ENCODE peak calls at places on chromosomes 7 and 10, in four cellular contexts. One of them, this sample, is unnamed.

GRCh38 chr7:17020250-17020649 is 138.5 kb upstream of the AGR3 start:
- DNase-seq in A549: no peak
- DNase-seq in HepG2: peak
- DNase-seq in GM12878: no peak
- DNase-seq in this sample: no peak

GRCh38 chr7:39979406-39980073 is 29.5 kb downstream of the CDK13 start:
- DNase-seq in A549: no peak
- DNase-seq in HepG2: no peak
- DNase-seq in GM12878: no peak
- DNase-seq in this sample: no peak

GRCh38 chr7:105779856-105780815 is 96.3 kb downstream of the ATXN7L1 start:
- DNase-seq in GM12878: no peak
- DNase-seq in A549: no peak
- DNase-seq in HepG2: no peak
- DNase-seq in this sample: peak

GRCh38 chr10:58998924-58999713 is 177.3 kb upstream of the PHYHIPL start:
- DNase-seq in GM12878: no peak
- DNase-seq in A549: no peak
- DNase-seq in HepG2: no peak
- DNase-seq in this sample: no peak

GRCh38 chr7:47338031-47338430 is 243.9 kb downstream of the TNS3 start:
- DNase-seq in HepG2: no peak
- DNase-seq in A549: no peak
- DNase-seq in GM12878: no peak
- DNase-seq in this sample: no peak

GRCh38 chr7:157411580-157411979 is 74.8 kb downstream of the DNAJB6 start:
- DNase-seq in A549: no peak
- DNase-seq in HepG2: no peak
- DNase-seq in GM12878: no peak
- DNase-seq in this sample: peak

GRCh38 chr7:132907380-132907940 is 174.4 kb downstream of the CHCHD3 start:
- DNase-seq in GM12878: no peak
- DNase-seq in HepG2: no peak
- DNase-seq in A549: no peak
- DNase-seq in this sample: no peak

GRCh38 chr7:2508327-2509231 is 11.0 kb upstream of the LFNG start:
- DNase-seq in GM12878: no peak
- DNase-seq in A549: no peak
- DNase-seq in HepG2: no peak
- DNase-seq in this sample: no peak

GRCh38 chr10:73589538-73590126 is 1.5 kb downstream of the USP54 start:
- DNase-seq in A549: no peak
- DNase-seq in GM12878: no peak
- DNase-seq in HepG2: no peak
- DNase-seq in this sample: no peak

GRCh38 chr7:118372530-118372929 is 148.0 kb downstream of the ANKRD7 start:
- DNase-seq in A549: no peak
- DNase-seq in HepG2: no peak
- DNase-seq in GM12878: no peak
- DNase-seq in this sample: no peak

GRCh38 chr10:84429926-84430520 is 101.6 kb downstream of the CCSER2 start:
- DNase-seq in A549: peak
- DNase-seq in HepG2: peak
- DNase-seq in GM12878: peak
- DNase-seq in this sample: peak

GRCh38 chr7:158815471-158816128 is 13.7 kb downstream of the ESYT2 start:
- DNase-seq in HepG2: no peak
- DNase-seq in A549: no peak
- DNase-seq in GM12878: no peak
- DNase-seq in this sample: no peak

GRCh38 chr10:11933837-11934236 is 108.8 kb downstream of the UPF2 start:
- DNase-seq in HepG2: no peak
- DNase-seq in A549: no peak
- DNase-seq in GM12878: no peak
- DNase-seq in this sample: no peak

GRCh38 chr10:44357141-44357540 is 27.8 kb downstream of the CXCL12 start:
- DNase-seq in HepG2: no peak
- DNase-seq in GM12878: no peak
- DNase-seq in A549: no peak
- DNase-seq in this sample: no peak

GRCh38 chr10:30775779-30776591 is 146.4 kb upstream of the LYZL2 start:
- DNase-seq in A549: no peak
- DNase-seq in GM12878: no peak
- DNase-seq in HepG2: no peak
- DNase-seq in this sample: no peak

GRCh38 chr7:68074242-68074641 is 1077.6 kb downstream of the TYW1 start:
- DNase-seq in A549: no peak
- DNase-seq in GM12878: no peak
- DNase-seq in HepG2: no peak
- DNase-seq in this sample: no peak

GRCh38 chr10:102467318-102467717 is 16.0 kb upstream of the C10orf95 start:
- DNase-seq in GM12878: no peak
- DNase-seq in HepG2: no peak
- DNase-seq in A549: no peak
- DNase-seq in this sample: no peak

GRCh38 chr10:89478739-89479116 is 56.7 kb downstream of the SLC16A12 start:
- DNase-seq in A549: no peak
- DNase-seq in HepG2: no peak
- DNase-seq in GM12878: no peak
- DNase-seq in this sample: no peak

GRCh38 chr10:89476676-89477075 is 58.7 kb downstream of the SLC16A12 start:
- DNase-seq in A549: no peak
- DNase-seq in HepG2: peak
- DNase-seq in GM12878: no peak
- DNase-seq in this sample: no peak

GRCh38 chr10:89480047-89480446 is 55.3 kb downstream of the SLC16A12 start:
- DNase-seq in A549: no peak
- DNase-seq in GM12878: no peak
- DNase-seq in HepG2: no peak
- DNase-seq in this sample: no peak

GRCh38 chr10:89479255-89479654 is 56.1 kb downstream of the SLC16A12 start:
- DNase-seq in HepG2: no peak
- DNase-seq in A549: no peak
- DNase-seq in GM12878: no peak
- DNase-seq in this sample: no peak

GRCh38 chr10:89478085-89478738 is 57.2 kb downstream of the SLC16A12 start:
- DNase-seq in HepG2: no peak
- DNase-seq in GM12878: no peak
- DNase-seq in A549: no peak
- DNase-seq in this sample: no peak
- TF ChIP-seq PBX3 in HepG2: no peak
- TF ChIP-seq PBX3 in GM12878: no peak
- TF ChIP-seq PBX3 in A549: no peak
- TF ChIP-seq PBX3 in this sample: no peak

GRCh38 chr7:91265693-91266066 is 1.4 kb downstream of the FZD1 start:
- DNase-seq in A549: no peak
- DNase-seq in GM12878: no peak
- DNase-seq in HepG2: no peak
- DNase-seq in this sample: no peak

GRCh38 chr7:91266067-91266930 is 2.1 kb downstream of the FZD1 start:
- DNase-seq in GM12878: no peak
- DNase-seq in A549: no peak
- DNase-seq in HepG2: no peak
- DNase-seq in this sample: peak

GRCh38 chr7:91264924-91265681 is 870 bp downstream of the FZD1 start:
- DNase-seq in GM12878: no peak
- DNase-seq in A549: no peak
- DNase-seq in HepG2: no peak
- DNase-seq in this sample: peak

GRCh38 chr7:91264083-91264923 is at the start of gene FZD1:
- DNase-seq in GM12878: peak
- DNase-seq in A549: peak
- DNase-seq in HepG2: peak
- DNase-seq in this sample: peak

GRCh38 chr7:91263359-91264082 is 712 bp upstream of the FZD1 start:
- DNase-seq in HepG2: no peak
- DNase-seq in A549: peak
- DNase-seq in GM12878: no peak
- DNase-seq in this sample: peak
- TF ChIP-seq CTCF in HepG2: no peak
- TF ChIP-seq CTCF in A549: no peak
- TF ChIP-seq CTCF in GM12878: no peak
- TF ChIP-seq CTCF in this sample: peak

GRCh38 chr7:100513212-100513611 is 25.8 kb upstream of the AGFG2 start:
- DNase-seq in GM12878: no peak
- DNase-seq in A549: no peak
- DNase-seq in HepG2: no peak
- DNase-seq in this sample: no peak
- TF ChIP-seq MAX in GM12878: no peak
- TF ChIP-seq MAX in A549: no peak
- TF ChIP-seq MAX in HepG2: no peak
- TF ChIP-seq MAX in this sample: no peak

GRCh38 chr10:103854687-103855423 is 521 bp downstream of the SH3PXD2A start:
- DNase-seq in GM12878: no peak
- DNase-seq in HepG2: no peak
- DNase-seq in A549: peak
- DNase-seq in this sample: peak
- TF ChIP-seq PBX3 in GM12878: no peak
- TF ChIP-seq PBX3 in HepG2: no peak
- TF ChIP-seq PBX3 in A549: no peak
- TF ChIP-seq PBX3 in this sample: peak

GRCh38 chr7:111483078-111483477 is 79.2 kb downstream of the IMMP2L start:
- DNase-seq in A549: no peak
- DNase-seq in HepG2: no peak
- DNase-seq in GM12878: no peak
- DNase-seq in this sample: no peak

GRCh38 chr7:111485981-111486380 is 76.3 kb downstream of the IMMP2L start:
- DNase-seq in A549: no peak
- DNase-seq in HepG2: no peak
- DNase-seq in GM12878: no peak
- DNase-seq in this sample: no peak

GRCh38 chr7:111492234-111492633 is 70.1 kb downstream of the IMMP2L start:
- DNase-seq in A549: no peak
- DNase-seq in GM12878: no peak
- DNase-seq in HepG2: no peak
- DNase-seq in this sample: no peak

GRCh38 chr7:111486472-111487142 is 75.7 kb downstream of the IMMP2L start:
- DNase-seq in HepG2: peak
- DNase-seq in GM12878: peak
- DNase-seq in A549: peak
- DNase-seq in this sample: peak
- TF ChIP-seq CTCF in HepG2: peak
- TF ChIP-seq CTCF in GM12878: peak
- TF ChIP-seq CTCF in A549: peak
- TF ChIP-seq CTCF in this sample: peak

GRCh38 chr7:29865526-29865925 is 59.2 kb downstream of the WIPF3 start:
- DNase-seq in GM12878: no peak
- DNase-seq in HepG2: peak
- DNase-seq in A549: no peak
- DNase-seq in this sample: no peak
- TF ChIP-seq MAX in GM12878: no peak
- TF ChIP-seq MAX in HepG2: no peak
- TF ChIP-seq MAX in A549: no peak
- TF ChIP-seq MAX in this sample: no peak

DNA sequence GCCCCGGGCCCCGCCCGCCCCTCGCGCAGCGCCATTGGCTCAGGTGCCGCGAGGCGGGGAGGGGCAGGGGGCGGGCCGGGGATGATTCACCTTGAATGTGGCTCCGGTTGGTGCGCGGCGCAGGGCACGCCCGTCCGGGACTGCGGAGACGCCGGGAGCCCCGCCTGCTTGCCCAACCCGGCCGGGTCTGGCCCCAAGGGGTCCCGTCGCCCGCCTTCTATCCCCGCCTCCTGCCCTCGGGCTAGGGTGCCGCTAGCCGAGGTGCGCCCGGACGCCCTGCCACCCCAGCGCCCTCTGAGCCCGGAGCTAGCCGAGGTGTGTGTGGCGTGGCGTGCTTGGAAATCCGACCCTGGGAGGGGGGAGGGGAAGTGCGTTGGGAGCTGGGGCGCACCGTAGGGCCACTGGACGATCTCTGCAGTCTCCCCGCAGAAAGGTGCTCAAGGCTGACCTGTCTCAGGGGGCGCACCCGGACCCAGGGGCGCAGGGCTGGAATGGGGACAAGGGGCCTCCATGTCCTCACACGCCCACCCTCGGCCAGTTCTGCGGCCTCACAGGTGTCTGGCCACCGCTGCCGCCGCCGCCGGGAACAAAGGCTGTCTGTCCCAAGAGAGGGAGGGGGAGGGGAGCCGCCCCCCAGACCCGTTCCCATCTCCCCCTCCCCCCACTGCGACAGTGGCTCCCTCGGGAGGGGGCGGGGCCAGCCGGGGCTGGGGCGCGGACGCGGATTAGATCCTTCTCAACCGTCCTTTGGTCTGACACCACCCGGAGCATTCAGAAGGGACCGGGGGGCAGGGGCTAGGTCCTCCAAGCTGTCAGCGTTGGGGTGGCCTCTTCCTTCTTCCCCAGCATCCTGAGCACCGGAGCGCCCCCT is 169.0 kb downstream of the NRF1 start:
- DNase-seq in HepG2: peak
- DNase-seq in GM12878: no peak
- DNase-seq in A549: peak
- DNase-seq in this sample: peak
- TF ChIP-seq PBX3 in HepG2: no peak
- TF ChIP-seq PBX3 in GM12878: no peak
- TF ChIP-seq PBX3 in A549: no peak
- TF ChIP-seq PBX3 in this sample: no peak

GRCh38 chr7:111855842-111856227 is 293.5 kb upstream of the IMMP2L start:
- DNase-seq in HepG2: no peak
- DNase-seq in GM12878: no peak
- DNase-seq in A549: no peak
- DNase-seq in this sample: peak
- TF ChIP-seq CTCF in HepG2: peak
- TF ChIP-seq CTCF in GM12878: no peak
- TF ChIP-seq CTCF in A549: no peak
- TF ChIP-seq CTCF in this sample: peak

DNA sequence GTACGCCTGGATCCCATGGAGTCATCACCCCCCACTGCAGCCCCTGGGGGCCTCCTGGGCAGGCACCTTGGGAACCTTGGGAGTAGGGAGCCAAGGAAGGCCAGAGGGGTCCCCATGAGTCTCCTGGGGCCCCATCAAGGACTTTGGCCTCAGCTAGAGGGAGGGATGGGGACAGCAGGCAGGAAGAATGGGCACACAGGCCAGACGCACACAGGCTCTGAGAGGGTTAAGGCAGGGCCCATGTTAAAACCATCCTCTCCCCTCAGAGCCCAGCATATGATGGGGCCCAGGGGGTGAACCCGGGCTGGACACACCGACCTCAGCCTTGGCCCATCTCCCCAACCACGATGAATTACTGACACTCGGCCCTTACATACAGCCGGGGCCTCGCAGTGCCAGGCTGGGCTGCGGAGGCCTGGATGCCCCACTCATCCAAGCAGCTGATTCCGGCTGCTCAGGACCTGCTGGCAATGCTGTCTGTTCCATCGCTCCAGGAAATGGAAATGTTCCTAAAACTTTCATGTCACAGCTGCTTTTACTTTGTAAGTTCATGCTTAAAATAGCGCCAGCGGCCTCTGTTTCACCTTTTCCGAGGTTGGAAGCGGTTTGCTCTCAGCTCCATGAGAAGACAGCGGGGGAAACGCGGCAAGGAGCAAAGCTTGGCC is 17.3 kb upstream of the INPP5A start:
- DNase-seq in A549: no peak
- DNase-seq in GM12878: no peak
- DNase-seq in HepG2: no peak
- DNase-seq in this sample: no peak
- TF ChIP-seq MAX in A549: no peak
- TF ChIP-seq MAX in GM12878: no peak
- TF ChIP-seq MAX in HepG2: no peak
- TF ChIP-seq MAX in this sample: no peak